ENCODE peak calls at places on chromosomes 13 and 19, in seven cellular contexts. B is brain microvascular endothelial cell, X is substantia nigra, G is tibial artery, Z is Karpas-422, H is epithelial cell of prostate, D is body of pancreas. Q is an unnamed sample.

GRCh38 chr19:49543032-49543431 is 15.2 kb downstream of the RCN3 start:
- DNase-seq in B (no peak), X (no peak), G (no peak), Z (no peak), H (no peak), D (no peak), Q (no peak)

GRCh38 chr13:73809561-73809960 is 324.6 kb downstream of the KLF12 start:
- DNase-seq in B (peak; percentile 32), X (no peak), G (no peak), Z (no peak), H (no peak), D (no peak), Q (no peak)

GRCh38 chr13:99995503-99996176 is 14.1 kb downstream of the ZIC2 start:
- DNase-seq in B (no peak), X (no peak), G (no peak), Z (no peak), H (no peak), D (no peak), Q (no peak)

GRCh38 chr13:91813255-91813654 is 414.8 kb downstream of the GPC5 start:
- DNase-seq in B (no peak), X (no peak), G (no peak), Z (no peak), H (no peak), D (peak; percentile 8), Q (no peak)

GRCh38 chr19:29289020-29289419 is 76.1 kb upstream of the UQCRFS1 start:
- DNase-seq in B (no peak), X (no peak), G (no peak), Z (no peak), H (no peak), D (no peak), Q (no peak)

GRCh38 chr19:12886943-12887747 is at the start of gene KLF1:
- DNase-seq in B (no peak), X (no peak), G (no peak), Z (no peak), H (no peak), D (no peak), Q (no peak)

GRCh38 chr13:37870895-37871550 is 1.5 kb upstream of the TRPC4 start:
- DNase-seq in B (peak; percentile 61), X (no peak), G (no peak), Z (no peak), H (no peak), D (no peak), Q (no peak)

GRCh38 chr19:4597278-4597974 is 37.9 kb upstream of the SEMA6B start:
- DNase-seq in B (no peak), X (no peak), G (no peak), Z (no peak), H (no peak), D (no peak), Q (no peak)

GRCh38 chr13:80955487-80955886 is 614.6 kb upstream of the SPRY2 start:
- DNase-seq in B (no peak), X (no peak), G (no peak), Z (no peak), H (no peak), D (no peak), Q (no peak)

GRCh38 chr19:51338563-51339312 is 3.2 kb downstream of the VSIG10L start:
- DNase-seq in B (peak; percentile 80), X (peak; percentile 64), G (peak; percentile 92), Z (peak; percentile 97), H (no peak), D (peak; percentile 88), Q (peak; percentile 87)

GRCh38 chr13:94712287-94712811 is at the start of gene SOX21:
- DNase-seq in B (no peak), X (peak; percentile 43), G (no peak), Z (no peak), H (no peak), D (no peak), Q (no peak)

GRCh38 chr19:8526345-8527062 is 12.5 kb upstream of the ZNF414 start:
- DNase-seq in B (peak; percentile 92), X (peak; percentile 79), G (peak; percentile 93), Z (no peak), H (peak; percentile 60), D (peak; percentile 94), Q (peak; percentile 92)

GRCh38 chr13:26813626-26814348 is 53.2 kb upstream of the GPR12 start:
- DNase-seq in B (no peak), X (no peak), G (no peak), Z (no peak), H (peak; percentile 54), D (no peak), Q (no peak)

GRCh38 chr13:36418022-36418805 is 14.1 kb upstream of the CCNA1 start:
- DNase-seq in B (peak; percentile 64), X (no peak), G (no peak), Z (peak; percentile 46), H (no peak), D (no peak), Q (no peak)

GRCh38 chr13:36421447-36421846 is 10.8 kb upstream of the CCNA1 start:
- DNase-seq in B (peak; percentile 40), X (no peak), G (no peak), Z (no peak), H (peak; percentile 40), D (no peak), Q (no peak)

GRCh38 chr13:36414461-36414860 is 17.8 kb upstream of the CCNA1 start:
- DNase-seq in B (no peak), X (no peak), G (no peak), Z (peak; percentile 65), H (no peak), D (no peak), Q (no peak)

GRCh38 chr13:36420437-36420891 is 11.8 kb upstream of the CCNA1 start:
- DNase-seq in B (peak; percentile 86), X (peak; percentile 54), G (peak; percentile 76), Z (peak; percentile 89), H (no peak), D (peak; percentile 77), Q (peak; percentile 74)

GRCh38 chr13:36417328-36417727 is 15.0 kb upstream of the CCNA1 start:
- DNase-seq in B (no peak), X (no peak), G (no peak), Z (no peak), H (no peak), D (no peak), Q (no peak)
- H3K27ac ChIP-seq in B (peak overlapping the region; percentile 68), X (no peak overlapping the region), G (no peak overlapping the region), Z (peak overlapping the region; percentile 39), H (peak overlapping the region; percentile 15), D (no peak overlapping the region), Q (no peak overlapping the region)

DNA sequence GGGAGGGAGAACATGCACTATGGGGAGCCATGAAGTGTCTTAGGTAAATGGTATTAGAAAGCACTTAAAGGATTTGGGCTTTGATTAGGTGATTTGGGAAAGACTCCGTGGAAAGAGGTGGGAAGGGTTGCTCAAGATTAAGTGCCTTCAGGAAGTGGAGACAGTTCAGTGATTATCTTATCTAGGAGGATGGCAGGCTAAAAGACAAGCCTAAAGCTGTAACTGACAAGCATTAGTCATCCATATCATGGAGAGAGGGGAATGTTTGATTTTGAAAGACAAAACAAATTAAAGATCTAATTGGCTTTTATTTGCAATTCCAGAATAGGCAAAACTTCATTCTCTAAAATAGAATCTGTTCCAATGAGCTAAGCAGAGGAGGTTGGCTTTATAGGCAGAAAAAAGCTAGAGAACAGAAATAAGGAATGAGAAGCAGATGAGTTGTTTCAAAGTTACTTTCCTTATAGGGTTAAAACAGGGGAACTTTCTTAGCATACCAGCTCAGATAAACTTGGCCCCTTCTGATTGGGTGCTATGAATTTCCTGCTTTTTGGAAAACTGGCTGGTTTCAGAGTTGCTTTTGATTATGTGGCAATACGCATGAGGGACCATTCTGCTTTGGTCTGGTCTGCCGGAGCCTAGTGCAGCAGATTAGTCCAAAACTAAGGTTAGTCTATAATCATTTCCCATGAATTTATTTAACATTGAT is 1.8 kb upstream of the DIAPH3 start:
- DNase-seq in B (no peak), X (no peak), G (no peak), Z (no peak), H (no peak), D (peak; percentile 24), Q (no peak)
- H3K27ac ChIP-seq in B (peak overlapping the region; percentile 8), X (no peak overlapping the region), G (no peak overlapping the region), Z (no peak overlapping the region), H (no peak overlapping the region), D (peak overlapping the region; percentile 93), Q (no peak overlapping the region)

GRCh38 chr19:45473366-45474190 is 5.8 kb downstream of the FOSB start:
- DNase-seq in B (peak; percentile 21), X (no peak), G (no peak), Z (no peak), H (no peak), D (no peak), Q (no peak)

GRCh38 chr19:45471866-45472556 is 4.2 kb downstream of the FOSB start:
- DNase-seq in B (no peak), X (no peak), G (no peak), Z (no peak), H (no peak), D (no peak), Q (no peak)

GRCh38 chr19:45471116-45471865 is 3.5 kb downstream of the FOSB start:
- DNase-seq in B (no peak), X (no peak), G (no peak), Z (no peak), H (no peak), D (peak; percentile 30), Q (no peak)

GRCh38 chr19:45474191-45474940 is 6.6 kb downstream of the FOSB start:
- DNase-seq in B (peak; percentile 16), X (no peak), G (no peak), Z (no peak), H (no peak), D (no peak), Q (no peak)

DNA sequence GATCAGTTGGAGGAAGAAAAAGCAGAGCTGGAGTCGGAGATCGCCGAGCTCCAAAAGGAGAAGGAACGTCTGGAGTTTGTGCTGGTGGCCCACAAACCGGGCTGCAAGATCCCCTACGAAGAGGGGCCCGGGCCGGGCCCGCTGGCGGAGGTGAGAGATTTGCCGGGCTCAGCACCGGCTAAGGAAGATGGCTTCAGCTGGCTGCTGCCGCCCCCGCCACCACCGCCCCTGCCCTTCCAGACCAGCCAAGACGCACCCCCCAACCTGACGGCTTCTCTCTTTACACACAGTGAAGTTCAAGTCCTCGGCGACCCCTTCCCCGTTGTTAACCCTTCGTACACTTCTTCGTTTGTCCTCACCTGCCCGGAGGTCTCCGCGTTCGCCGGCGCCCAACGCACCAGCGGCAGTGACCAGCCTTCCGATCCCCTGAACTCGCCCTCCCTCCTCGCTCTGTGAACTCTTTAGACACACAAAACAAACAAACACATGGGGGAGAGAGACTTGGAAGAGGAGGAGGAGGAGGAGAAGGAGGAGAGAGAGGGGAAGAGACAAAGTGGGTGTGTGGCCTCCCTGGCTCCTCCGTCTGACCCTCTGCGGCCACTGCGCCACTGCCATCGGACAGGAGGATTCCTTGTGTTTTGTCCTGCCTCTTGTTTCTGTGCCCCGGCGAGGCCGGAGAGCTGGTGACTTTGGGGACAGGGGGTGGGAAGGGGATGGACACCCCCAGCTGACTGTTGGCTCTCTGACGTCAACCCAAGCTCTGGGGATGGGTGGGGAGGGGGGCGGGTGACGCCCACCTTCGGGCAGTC is 5.0 kb downstream of the FOSB start:
- DNase-seq in B (no peak), X (no peak), G (no peak), Z (no peak), H (no peak), D (peak; percentile 32), Q (no peak)
- H3K27ac ChIP-seq in B (no peak overlapping the region), X (no peak overlapping the region), G (no peak overlapping the region), Z (no peak overlapping the region), H (no peak overlapping the region), D (no peak overlapping the region), Q (no peak overlapping the region)

DNA sequence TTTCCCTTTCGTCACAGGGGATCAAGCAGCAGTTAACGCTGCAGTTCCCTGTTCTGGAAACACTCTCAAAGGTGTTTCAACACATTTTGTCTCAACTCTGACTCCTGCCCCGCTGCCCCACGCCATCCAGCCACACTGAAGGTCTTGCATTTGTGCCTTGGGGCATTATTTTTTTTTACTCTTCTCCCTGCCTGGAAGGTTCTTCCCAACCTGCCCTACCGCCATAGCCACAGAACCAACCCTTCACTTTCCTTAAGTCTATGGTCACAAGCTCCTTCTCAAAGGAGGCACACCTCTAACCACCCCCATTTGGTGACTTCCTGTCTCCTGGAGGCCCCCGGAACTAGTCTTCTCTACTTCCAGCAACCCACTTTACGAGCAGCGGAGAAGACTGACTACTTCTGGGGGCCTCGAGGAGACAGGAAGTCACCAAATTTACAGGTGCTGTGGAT is 17.2 kb downstream of the KL start:
- DNase-seq in B (no peak), X (no peak), G (no peak), Z (no peak), H (no peak), D (no peak), Q (no peak)
- H3K27ac ChIP-seq in B (no peak overlapping the region), X (no peak overlapping the region), G (no peak overlapping the region), Z (no peak overlapping the region), H (no peak overlapping the region), D (peak overlapping the region; percentile 4), Q (no peak overlapping the region)